ENCODE peak calls at places on chromosomes 13 and 19, in seven cellular contexts. I is amniotic stem cell; H is stimulated activated CD8-positive, alpha-beta memory T cell treated with anti-CD3 and anti-CD28 coated beads, Interleukin-12 subunit alpha, Interleukin-12 subunit beta, amount 100 ng/mL, for 4 hours; V is activated CD4-positive, alpha-beta T cell treated with anti-CD3 and anti-CD28 coated beads, Interleukin-2, amount 50 U/mL, for 24 hours; G is iris pigment epithelial cell; M is HCEC 1CT; B is astrocyte of the hippocampus. C is an unnamed sample.

GRCh38 chr19:39524495-39524894 is 8.2 kb downstream of the EID2B start:
- DNase-seq in I (no peak), H (no peak), M (no peak), G (no peak), V (no peak), B (no peak), C (no peak)

GRCh38 chr19:29264897-29265296 is 51.9 kb upstream of the UQCRFS1 start:
- DNase-seq in H (no peak), I (no peak), G (no peak), M (no peak), B (no peak), V (no peak), C (no peak)

GRCh38 chr13:32201809-32202208 is 113.4 kb downstream of the ZAR1L start:
- DNase-seq in G (no peak), M (no peak), H (no peak), I (no peak), V (no peak), B (no peak), C (no peak)

GRCh38 chr19:41224632-41225031 is 5.6 kb downstream of the AXL start:
- DNase-seq in H (no peak), B (no peak), V (no peak), I (no peak), G (no peak), M (no peak), C (no peak)

GRCh38 chr13:80655778-80656518 is 315.0 kb upstream of the SPRY2 start:
- DNase-seq in V (no peak), G (no peak), I (no peak), H (no peak), B (no peak), M (no peak), C (no peak)

GRCh38 chr19:9362905-9363304 is at the start of gene ZNF177:
- DNase-seq in B (peak; percentile 61), V (no peak), H (no peak), I (no peak), M (no peak), G (peak; percentile 28), C (no peak)

GRCh38 chr13:114035583-114036501 is 62.0 kb upstream of the C13orf46 start:
- DNase-seq in I (no peak), G (peak; percentile 59), H (no peak), B (peak; percentile 58), M (no peak), V (no peak), C (peak; percentile 62)

GRCh38 chr19:17553256-17553655 is 2.2 kb upstream of the COLGALT1 start:
- DNase-seq in I (peak; percentile 42), H (no peak), B (peak; percentile 72), G (peak; percentile 96), V (no peak), M (peak; percentile 90), C (peak; percentile 100)

GRCh38 chr13:20403826-20404225 is 121.8 kb downstream of the CRYL1 start:
- DNase-seq in H (no peak), B (no peak), M (no peak), I (no peak), V (no peak), G (no peak), C (no peak)

GRCh38 chr13:21924958-21925357 is 254.1 kb downstream of the FGF9 start:
- DNase-seq in I (no peak), B (no peak), G (no peak), M (no peak), V (no peak), H (no peak), C (no peak)

GRCh38 chr19:48255376-48256303 is at the start of gene CARD8:
- DNase-seq in H (peak; percentile 65), B (peak; percentile 92), V (peak; percentile 80), M (peak; percentile 81), I (peak; percentile 88), G (peak; percentile 91), C (peak; percentile 93)

GRCh38 chr19:38952395-38953165 is 21.8 kb downstream of the MRPS12 start:
- DNase-seq in I (no peak), M (no peak), G (peak; percentile 36), B (peak; percentile 52), H (no peak), V (no peak), C (peak; percentile 72)

GRCh38 chr13:94595006-94595942 is 678 bp downstream of the TGDS start:
- DNase-seq in G (peak; percentile 32), V (no peak), B (peak; percentile 52), H (no peak), I (no peak), M (peak; percentile 22), C (peak; percentile 52)

GRCh38 chr19:3457531-3458228 is 22.6 kb downstream of the SMIM24 start:
- DNase-seq in G (no peak), V (no peak), M (no peak), B (peak; percentile 46), H (no peak), I (no peak), C (no peak)

GRCh38 chr13:50244913-50245574 is 229.8 kb downstream of the KCNRG start:
- DNase-seq in G (peak; percentile 93), M (peak; percentile 89), H (peak; percentile 11), V (peak; percentile 72), B (peak; percentile 85), I (peak; percentile 60), C (peak; percentile 66)

GRCh38 chr13:96104516-96104915 is 14.6 kb downstream of the HS6ST3 start:
- DNase-seq in V (no peak), G (no peak), M (no peak), B (no peak), H (no peak), I (no peak), C (no peak)

GRCh38 chr19:4732680-4733114 is 9.1 kb upstream of the DPP9 start:
- DNase-seq in H (no peak), I (peak; percentile 49), G (peak; percentile 46), B (peak; percentile 77), M (peak; percentile 51), V (peak; percentile 52), C (peak; percentile 75)

GRCh38 chr19:10961073-10961762 is 388 bp downstream of the SMARCA4 start:
- DNase-seq in M (peak; percentile 21), V (no peak), H (no peak), B (peak; percentile 57), I (no peak), G (no peak), C (peak; percentile 73)

GRCh38 chr19:14160017-14160703 is 23.8 kb upstream of the ASF1B start:
- DNase-seq in I (no peak), H (no peak), V (no peak), B (no peak), M (no peak), G (no peak), C (no peak)

GRCh38 chr19:20667281-20667680 is 5.9 kb upstream of the ZNF626 start:
- DNase-seq in I (no peak), B (no peak), H (no peak), M (no peak), G (no peak), V (no peak), C (no peak)

GRCh38 chr19:51327066-51327985 is 14.6 kb downstream of the VSIG10L start:
- DNase-seq in M (no peak), I (no peak), H (no peak), V (peak; percentile 17), B (peak; percentile 29), G (peak; percentile 57), C (peak; percentile 65)

GRCh38 chr13:112959701-112960542 is 9.1 kb upstream of the MCF2L start:
- DNase-seq in G (no peak), H (no peak), M (no peak), B (no peak), I (no peak), V (no peak), C (no peak)

GRCh38 chr13:98860491-98860890 is 108.0 kb upstream of the SLC15A1 start:
- DNase-seq in B (no peak), V (no peak), G (no peak), M (no peak), H (no peak), I (no peak), C (no peak)

GRCh38 chr13:82010780-82011179 is 1669.9 kb upstream of the SPRY2 start:
- DNase-seq in H (no peak), V (no peak), I (no peak), G (peak; percentile 10), M (peak; percentile 45), B (peak; percentile 1), C (peak; percentile 57)

GRCh38 chr19:4499855-4500254 is 18.4 kb downstream of the PLIN4 start:
- DNase-seq in G (no peak), B (no peak), I (no peak), V (no peak), H (no peak), M (no peak), C (no peak)

GRCh38 chr19:49155005-49155826 is at the start of gene HRC:
- DNase-seq in V (no peak), B (no peak), G (no peak), M (no peak), H (no peak), I (no peak), C (no peak)

GRCh38 chr19:29882719-29883105 is 59.3 kb upstream of the URI1 start:
- DNase-seq in G (no peak), V (no peak), I (no peak), B (no peak), M (no peak), H (no peak), C (no peak)

GRCh38 chr13:76836311-76836710 is 49.9 kb downstream of the KCTD12 start:
- DNase-seq in G (peak; percentile 31), I (no peak), H (no peak), M (peak; percentile 79), V (no peak), B (no peak), C (no peak)

GRCh38 chr13:113545931-113546516 is 38.5 kb upstream of the TFDP1 start:
- DNase-seq in M (no peak), G (no peak), V (no peak), H (no peak), B (no peak), I (no peak), C (peak; percentile 36)

C was measured in dermis blood vessel endothelial cell.